ENCODE peak calls at places on chromosome 1, in six cellular contexts. L, U, J, A, D and S are unnamed samples.

GRCh38 chr1:153513666-153514065 is 22.1 kb downstream of the S100A6 start:
- DNase-seq in L (no peak), U (no peak), J (no peak), A (no peak), D (no peak), S (no peak)

GRCh38 chr1:222594789-222595188 is 5.1 kb upstream of the TAF1A start:
- DNase-seq in L (no peak), U (no peak), J (no peak), A (no peak), D (no peak), S (no peak)

GRCh38 chr1:244187310-244187709 is 136.2 kb downstream of the ZBTB18 start:
- DNase-seq in L (no peak), U (no peak), J (no peak), A (no peak), D (no peak), S (no peak)

GRCh38 chr1:51988254-51988653 is 2.2 kb downstream of the RAB3B start:
- DNase-seq in L (no peak), U (no peak), J (no peak), A (no peak), D (no peak), S (no peak)

GRCh38 chr1:219580019-219580676 is 32.8 kb downstream of the ZC3H11B start:
- DNase-seq in L (no peak), U (no peak), J (no peak), A (no peak), D (no peak), S (peak; percentile 83)

GRCh38 chr1:109193653-109194590 is 19.8 kb upstream of the SARS1 start:
- DNase-seq in L (no peak), U (no peak), J (peak; percentile 74), A (peak; percentile 67), D (peak; percentile 59), S (no peak)

GRCh38 chr1:196027127-196027526 is 581.1 kb downstream of the KCNT2 start:
- DNase-seq in L (no peak), U (no peak), J (no peak), A (no peak), D (no peak), S (no peak)

GRCh38 chr1:223844521-223844961 is 1.2 kb downstream of the TP53BP2 start:
- DNase-seq in L (no peak), U (no peak), J (no peak), A (no peak), D (no peak), S (no peak)

GRCh38 chr1:36212782-36213181 is 11.5 kb upstream of the THRAP3 start:
- DNase-seq in L (no peak), U (no peak), J (peak; percentile 26), A (no peak), D (no peak), S (no peak)

GRCh38 chr1:19329188-19329587 is 17.1 kb downstream of the SLC66A1 start:
- DNase-seq in L (no peak), U (no peak), J (no peak), A (no peak), D (no peak), S (no peak)

GRCh38 chr1:161884475-161884874 is 118.4 kb downstream of the ATF6 start:
- DNase-seq in L (no peak), U (no peak), J (no peak), A (no peak), D (no peak), S (peak; percentile 88)
- H3K4me3 ChIP-seq in L (peak overlapping the region; percentile 13), U (no peak overlapping the region), J (no peak overlapping the region), A (no peak overlapping the region), D (no peak overlapping the region), S (peak overlapping the region; percentile 5)

DNA sequence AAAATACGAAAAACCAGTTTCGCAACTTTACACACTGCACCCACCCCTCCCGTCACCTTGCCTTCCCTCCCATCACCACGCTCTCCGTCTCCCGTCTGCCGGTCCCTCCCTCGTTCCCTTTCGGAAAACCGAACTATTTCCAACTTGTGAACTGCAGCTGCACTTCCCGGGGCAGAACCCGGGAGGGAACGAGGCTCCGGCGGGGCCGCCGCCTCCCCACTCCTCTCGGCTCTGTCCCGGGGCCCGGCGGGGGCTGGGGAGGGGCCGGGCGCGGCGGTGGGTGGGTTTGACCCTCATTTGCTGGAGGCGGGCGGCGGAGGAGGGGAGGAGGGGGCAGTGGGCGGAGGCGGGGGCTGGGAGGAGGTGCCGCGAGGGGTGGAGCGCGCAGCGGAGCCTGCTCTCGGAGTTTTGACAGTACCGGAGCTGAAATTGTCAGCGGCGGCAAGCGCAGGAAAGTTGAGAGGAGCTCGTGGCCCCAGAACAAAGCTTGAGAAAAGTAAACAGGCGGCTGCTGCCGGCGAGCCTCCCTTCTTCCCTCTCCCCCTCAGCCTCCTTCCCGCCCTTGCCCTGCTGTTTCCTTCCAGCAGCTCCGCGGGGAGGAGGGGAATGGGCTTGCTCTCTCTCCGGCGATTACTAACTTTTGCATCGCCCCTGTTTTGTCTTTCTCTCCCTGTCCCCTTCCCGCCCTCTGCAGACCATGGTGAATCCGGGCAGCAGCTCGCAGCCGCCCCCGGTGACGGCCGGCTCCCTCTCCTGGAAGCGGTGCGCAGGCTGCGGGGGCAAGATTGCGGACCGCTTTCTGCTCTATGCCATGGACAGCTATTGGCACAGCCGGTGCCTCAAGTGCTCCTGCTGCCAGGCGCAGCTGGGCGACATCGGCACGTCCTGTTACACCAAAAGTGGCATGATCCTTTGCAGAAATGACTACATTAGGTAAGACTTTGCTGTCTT is 2.9 kb downstream of the LMO4 start:
- DNase-seq in L (peak; percentile 88), U (no peak), J (peak; percentile 80), A (peak; percentile 24), D (peak; percentile 88), S (peak; percentile 83)
- TF ChIP-seq CTCF in L (peak; percentile 29), U (no peak), J (no peak), A (no peak), D (no peak), S (no peak)

GRCh38 chr1:201982082-201982922 is at the start of gene RNPEP:
- DNase-seq in L (peak; percentile 85), U (no peak), J (peak; percentile 90), A (peak; percentile 79), D (peak; percentile 71), S (no peak)
- H3K4me3 ChIP-seq in L (peak within 1 kb of the TSS; percentile 92), U (peak within 1 kb of the TSS; percentile 54), J (peak within 1 kb of the TSS; percentile 99), A (peak within 1 kb of the TSS; percentile 60), D (peak within 1 kb of the TSS; percentile 85), S (peak within 1 kb of the TSS; percentile 76)

GRCh38 chr1:87084247-87084836 is 169.9 kb downstream of the HS2ST1 start:
- DNase-seq in L (no peak), U (no peak), J (no peak), A (peak; percentile 1), D (no peak), S (peak; percentile 26)
- TF ChIP-seq CTCF in L (peak; percentile 82), U (peak; percentile 15), J (no peak), A (peak; percentile 56), D (peak; percentile 34), S (peak; percentile 18)

DNA sequence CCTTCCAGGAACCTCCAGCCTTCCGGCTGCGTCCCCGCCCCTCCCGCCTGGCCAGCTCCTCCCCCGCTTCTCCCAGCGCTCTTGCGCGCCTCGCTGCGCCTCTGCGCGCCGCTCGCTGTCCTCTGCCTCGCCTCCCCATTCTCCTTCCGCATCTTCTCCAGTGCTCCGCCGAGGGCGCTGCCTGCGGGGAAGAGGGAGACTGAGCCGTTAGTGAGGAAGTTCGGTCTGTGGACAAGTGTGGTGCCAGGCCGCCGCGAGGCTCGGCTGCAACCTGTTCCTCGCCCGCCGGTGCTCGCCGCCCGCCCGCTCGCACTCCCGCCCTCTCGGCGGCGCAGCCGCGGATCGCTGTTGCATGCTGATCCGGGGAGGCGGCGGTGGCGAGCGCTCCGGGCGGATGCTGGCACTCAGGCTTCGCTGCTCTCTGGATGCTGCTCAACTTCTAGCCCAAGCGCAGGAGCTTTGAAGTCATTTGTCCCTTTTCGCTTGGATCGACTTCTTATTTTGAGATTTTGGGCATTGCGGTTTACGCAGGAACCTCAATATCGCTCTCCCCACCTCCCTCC is 715 bp upstream of the CACNA1E start:
- DNase-seq in L (peak; percentile 26), U (no peak), J (peak; percentile 51), A (no peak), D (no peak), S (no peak)
- H3K4me3 ChIP-seq in L (no peak overlapping the region), U (no peak overlapping the region), J (no peak overlapping the region), A (peak overlapping the region; percentile 18), D (no peak overlapping the region), S (peak overlapping the region; percentile 19)

DNA sequence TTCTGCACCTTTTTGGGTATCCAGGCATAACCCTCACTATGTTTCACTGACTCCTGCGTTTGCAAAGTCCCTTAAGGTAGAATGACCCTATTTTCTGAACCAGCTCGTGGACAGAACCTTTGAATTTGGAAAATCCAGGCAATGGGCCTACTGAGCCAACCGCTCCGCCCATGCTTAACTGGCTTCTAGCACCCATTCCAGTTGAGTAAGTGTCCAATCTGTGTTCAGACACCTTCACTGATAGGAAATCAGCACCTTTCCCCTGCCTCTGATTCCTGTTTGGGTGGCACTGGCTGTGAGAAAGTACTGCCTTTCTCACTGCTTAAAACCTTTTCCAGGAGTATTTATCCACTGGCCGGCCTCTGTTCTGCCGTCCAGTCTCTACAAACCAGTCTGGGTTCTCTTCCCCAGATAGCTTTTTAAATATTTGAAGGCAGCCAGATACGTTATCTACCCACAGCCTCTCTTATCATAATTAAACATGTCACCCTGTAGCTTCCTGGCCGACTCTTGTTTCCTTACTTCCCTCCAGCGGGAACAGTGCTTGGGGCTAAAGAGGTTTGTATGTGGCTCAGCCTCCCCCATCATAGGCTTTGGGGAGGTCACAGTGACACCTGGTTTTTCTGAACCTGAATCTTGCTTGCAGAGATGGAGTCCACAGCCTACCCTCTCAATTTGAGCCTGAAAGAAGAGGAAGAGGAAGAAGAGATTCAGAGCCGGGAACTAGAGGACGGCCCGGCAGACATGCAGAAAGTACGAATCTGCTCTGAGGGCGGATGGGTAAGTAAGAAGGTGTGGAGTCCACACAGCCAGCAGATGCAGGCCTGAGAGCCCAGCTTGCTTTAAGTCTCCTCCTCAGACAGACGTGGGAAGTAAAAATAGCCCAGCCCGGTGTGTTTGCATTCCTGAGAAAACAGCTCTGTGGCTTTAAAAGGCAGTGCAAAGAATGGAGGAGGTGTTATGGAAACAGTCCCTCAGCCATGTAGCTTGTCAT is 1.3 kb downstream of the POGK start:
- DNase-seq in L (no peak), U (no peak), J (peak; percentile 35), A (no peak), D (peak; percentile 42), S (no peak)
- TF ChIP-seq CTCF in L (no peak), U (no peak), J (no peak), A (no peak), D (no peak), S (no peak)

GRCh38 chr1:34795916-34796315 is 3.1 kb downstream of the GJA4 start:
- DNase-seq in L (no peak), U (no peak), J (no peak), A (no peak), D (peak; percentile 17), S (no peak)
- H3K4me3 ChIP-seq in L (peak overlapping the region; percentile 90), U (no peak overlapping the region), J (no peak overlapping the region), A (no peak overlapping the region), D (peak overlapping the region; percentile 18), S (no peak overlapping the region)

GRCh38 chr1:54768093-54768492 is 3.8 kb upstream of the PARS2 start:
- DNase-seq in L (no peak), U (no peak), J (peak; percentile 67), A (no peak), D (no peak), S (no peak)
- TF ChIP-seq CTCF in L (no peak), U (no peak), J (no peak), A (no peak), D (no peak), S (peak; percentile 33)

GRCh38 chr1:45443580-45444446 is 47.1 kb downstream of the TESK2 start:
- DNase-seq in L (no peak), U (no peak), J (no peak), A (no peak), D (no peak), S (peak; percentile 62)
- H3K4me3 ChIP-seq in L (no peak overlapping the region), U (no peak overlapping the region), J (no peak overlapping the region), A (no peak overlapping the region), D (no peak overlapping the region), S (no peak overlapping the region)